ENCODE peak calls at places on chromosomes 11 and 22, in eight cellular contexts. One of them, this sample, is unnamed.

GRCh38 chr22:39984750-39985149 is 10.0 kb upstream of the FAM83F start:
- DNase-seq in tibial artery: no peak
- DNase-seq in esophagus squamous epithelium: no peak
- DNase-seq in right cardiac atrium: no peak
- DNase-seq in uterus: no peak
- DNase-seq in lung: no peak
- DNase-seq in bronchial epithelial cell: no peak
- DNase-seq in ovary: no peak
- DNase-seq in this sample: no peak

GRCh38 chr22:27152883-27153282 is 495.5 kb downstream of the MIAT start:
- DNase-seq in tibial artery: no peak
- DNase-seq in esophagus squamous epithelium: no peak
- DNase-seq in right cardiac atrium: no peak
- DNase-seq in uterus: no peak
- DNase-seq in lung: no peak
- DNase-seq in bronchial epithelial cell: no peak
- DNase-seq in ovary: no peak
- DNase-seq in this sample: no peak

GRCh38 chr11:71185411-71185810 is 67.0 kb downstream of the SHANK2 start:
- DNase-seq in tibial artery: no peak
- DNase-seq in esophagus squamous epithelium: no peak
- DNase-seq in right cardiac atrium: no peak
- DNase-seq in uterus: no peak
- DNase-seq in lung: no peak
- DNase-seq in bronchial epithelial cell: no peak
- DNase-seq in ovary: no peak
- DNase-seq in this sample: no peak

GRCh38 chr22:38032681-38033521 is 24.3 kb upstream of the PICK1 start:
- DNase-seq in tibial artery: no peak
- DNase-seq in esophagus squamous epithelium: no peak
- DNase-seq in right cardiac atrium: peak; percentile 47
- DNase-seq in uterus: peak; percentile 60
- DNase-seq in lung: no peak
- DNase-seq in bronchial epithelial cell: peak; percentile 44
- DNase-seq in ovary: no peak
- DNase-seq in this sample: peak; percentile 35

GRCh38 chr11:10414659-10415058 is 40.4 kb upstream of the AMPD3 start:
- DNase-seq in tibial artery: peak; percentile 82
- DNase-seq in esophagus squamous epithelium: no peak
- DNase-seq in right cardiac atrium: peak; percentile 80
- DNase-seq in uterus: peak; percentile 37
- DNase-seq in lung: no peak
- DNase-seq in bronchial epithelial cell: no peak
- DNase-seq in ovary: no peak
- DNase-seq in this sample: no peak

GRCh38 chr11:124597661-124598060 is 13.6 kb upstream of the PANX3 start:
- DNase-seq in tibial artery: no peak
- DNase-seq in esophagus squamous epithelium: no peak
- DNase-seq in right cardiac atrium: no peak
- DNase-seq in uterus: no peak
- DNase-seq in lung: no peak
- DNase-seq in bronchial epithelial cell: no peak
- DNase-seq in ovary: no peak
- DNase-seq in this sample: no peak

GRCh38 chr11:116073854-116074837 is 569.9 kb upstream of the CADM1 start:
- DNase-seq in tibial artery: no peak
- DNase-seq in esophagus squamous epithelium: no peak
- DNase-seq in right cardiac atrium: peak; percentile 51
- DNase-seq in uterus: peak; percentile 31
- DNase-seq in lung: no peak
- DNase-seq in bronchial epithelial cell: peak; percentile 4
- DNase-seq in ovary: no peak
- DNase-seq in this sample: no peak

GRCh38 chr11:97742717-97743116 is 1278.0 kb upstream of the CNTN5 start:
- DNase-seq in tibial artery: no peak
- DNase-seq in esophagus squamous epithelium: no peak
- DNase-seq in right cardiac atrium: no peak
- DNase-seq in uterus: no peak
- DNase-seq in lung: no peak
- DNase-seq in bronchial epithelial cell: no peak
- DNase-seq in ovary: no peak
- DNase-seq in this sample: no peak

DNA sequence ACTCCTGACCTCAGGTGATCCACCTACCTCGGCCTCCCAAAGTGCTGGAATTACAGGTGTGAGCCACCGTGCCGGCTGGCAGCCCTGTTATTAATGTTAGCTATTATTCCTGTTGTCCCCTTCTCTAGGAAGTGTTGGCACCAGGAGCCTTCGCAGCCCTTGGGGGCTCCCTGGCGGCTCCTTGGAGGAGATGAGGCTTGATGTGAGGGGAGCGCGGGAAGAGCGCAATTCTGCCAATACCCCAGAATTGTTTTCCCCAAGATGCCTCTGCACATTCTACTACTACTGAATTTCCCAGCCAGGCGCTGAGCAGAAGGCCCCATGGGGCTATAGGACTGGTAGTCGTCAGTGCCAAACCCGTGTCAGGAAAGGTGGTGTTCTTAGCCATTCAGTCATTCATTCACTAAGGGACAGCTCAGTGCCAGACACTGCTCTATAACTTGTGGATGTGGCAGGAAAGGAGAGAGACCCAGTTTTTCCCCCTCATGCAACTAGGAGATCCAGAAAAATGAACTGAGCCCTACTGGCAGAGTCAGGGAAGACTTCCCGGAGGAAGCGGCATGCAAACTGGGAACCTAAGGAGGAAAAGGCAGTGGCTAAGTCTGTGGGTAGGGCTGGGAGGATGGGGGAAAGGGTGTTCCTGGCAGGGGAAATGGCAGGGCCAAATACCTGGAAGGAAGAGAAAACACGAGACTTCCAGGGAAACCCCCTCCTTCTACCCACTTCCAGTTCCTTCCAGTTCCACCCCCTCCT is 3.5 kb downstream of the FBLN1 start:
- DNase-seq in tibial artery: peak; percentile 44
- DNase-seq in esophagus squamous epithelium: no peak
- DNase-seq in right cardiac atrium: peak; percentile 54
- DNase-seq in uterus: no peak
- DNase-seq in lung: no peak
- DNase-seq in bronchial epithelial cell: no peak
- DNase-seq in ovary: no peak
- DNase-seq in this sample: no peak
- H3K4me3 ChIP-seq in tibial artery: peak overlapping the region; percentile 70
- H3K4me3 ChIP-seq in esophagus squamous epithelium: no peak overlapping the region
- H3K4me3 ChIP-seq in right cardiac atrium: no peak overlapping the region
- H3K4me3 ChIP-seq in uterus: no peak overlapping the region
- H3K4me3 ChIP-seq in lung: no peak overlapping the region
- H3K4me3 ChIP-seq in bronchial epithelial cell: no peak overlapping the region
- H3K4me3 ChIP-seq in ovary: no peak overlapping the region
- H3K4me3 ChIP-seq in this sample: peak overlapping the region; percentile 99

GRCh38 chr22:31821572-31821971 is 67.8 kb downstream of the DEPDC5 start:
- DNase-seq in tibial artery: no peak
- DNase-seq in esophagus squamous epithelium: no peak
- DNase-seq in right cardiac atrium: no peak
- DNase-seq in uterus: no peak
- DNase-seq in lung: no peak
- DNase-seq in bronchial epithelial cell: no peak
- DNase-seq in ovary: no peak
- DNase-seq in this sample: no peak
- H3K27me3 ChIP-seq in tibial artery: no peaks in the 10 kb centered on the region
- H3K27me3 ChIP-seq in esophagus squamous epithelium: no peaks in the 10 kb centered on the region
- H3K27me3 ChIP-seq in right cardiac atrium: no peaks in the 10 kb centered on the region
- H3K27me3 ChIP-seq in uterus: no peaks in the 10 kb centered on the region
- H3K27me3 ChIP-seq in lung: no peaks in the 10 kb centered on the region
- H3K27me3 ChIP-seq in bronchial epithelial cell: no peaks in the 10 kb centered on the region
- H3K27me3 ChIP-seq in ovary: no peaks in the 10 kb centered on the region
- H3K27me3 ChIP-seq in this sample: no peaks in the 10 kb centered on the region

GRCh38 chr22:42931421-42932196 is 74.5 kb upstream of the ARFGAP3 start:
- DNase-seq in tibial artery: no peak
- DNase-seq in esophagus squamous epithelium: no peak
- DNase-seq in right cardiac atrium: peak; percentile 31
- DNase-seq in uterus: no peak
- DNase-seq in lung: no peak
- DNase-seq in bronchial epithelial cell: no peak
- DNase-seq in ovary: no peak
- DNase-seq in this sample: no peak

GRCh38 chr22:42933783-42934144 is 76.7 kb upstream of the ARFGAP3 start:
- DNase-seq in tibial artery: no peak
- DNase-seq in esophagus squamous epithelium: no peak
- DNase-seq in right cardiac atrium: no peak
- DNase-seq in uterus: no peak
- DNase-seq in lung: no peak
- DNase-seq in bronchial epithelial cell: peak; percentile 91
- DNase-seq in ovary: no peak
- DNase-seq in this sample: peak; percentile 95

GRCh38 chr22:42932197-42932519 is 75.1 kb upstream of the ARFGAP3 start:
- DNase-seq in tibial artery: no peak
- DNase-seq in esophagus squamous epithelium: no peak
- DNase-seq in right cardiac atrium: peak; percentile 36
- DNase-seq in uterus: no peak
- DNase-seq in lung: no peak
- DNase-seq in bronchial epithelial cell: no peak
- DNase-seq in ovary: no peak
- DNase-seq in this sample: no peak

GRCh38 chr22:42934338-42934737 is 77.3 kb upstream of the ARFGAP3 start:
- DNase-seq in tibial artery: no peak
- DNase-seq in esophagus squamous epithelium: no peak
- DNase-seq in right cardiac atrium: no peak
- DNase-seq in uterus: no peak
- DNase-seq in lung: no peak
- DNase-seq in bronchial epithelial cell: no peak
- DNase-seq in ovary: peak; percentile 47
- DNase-seq in this sample: no peak

DNA sequence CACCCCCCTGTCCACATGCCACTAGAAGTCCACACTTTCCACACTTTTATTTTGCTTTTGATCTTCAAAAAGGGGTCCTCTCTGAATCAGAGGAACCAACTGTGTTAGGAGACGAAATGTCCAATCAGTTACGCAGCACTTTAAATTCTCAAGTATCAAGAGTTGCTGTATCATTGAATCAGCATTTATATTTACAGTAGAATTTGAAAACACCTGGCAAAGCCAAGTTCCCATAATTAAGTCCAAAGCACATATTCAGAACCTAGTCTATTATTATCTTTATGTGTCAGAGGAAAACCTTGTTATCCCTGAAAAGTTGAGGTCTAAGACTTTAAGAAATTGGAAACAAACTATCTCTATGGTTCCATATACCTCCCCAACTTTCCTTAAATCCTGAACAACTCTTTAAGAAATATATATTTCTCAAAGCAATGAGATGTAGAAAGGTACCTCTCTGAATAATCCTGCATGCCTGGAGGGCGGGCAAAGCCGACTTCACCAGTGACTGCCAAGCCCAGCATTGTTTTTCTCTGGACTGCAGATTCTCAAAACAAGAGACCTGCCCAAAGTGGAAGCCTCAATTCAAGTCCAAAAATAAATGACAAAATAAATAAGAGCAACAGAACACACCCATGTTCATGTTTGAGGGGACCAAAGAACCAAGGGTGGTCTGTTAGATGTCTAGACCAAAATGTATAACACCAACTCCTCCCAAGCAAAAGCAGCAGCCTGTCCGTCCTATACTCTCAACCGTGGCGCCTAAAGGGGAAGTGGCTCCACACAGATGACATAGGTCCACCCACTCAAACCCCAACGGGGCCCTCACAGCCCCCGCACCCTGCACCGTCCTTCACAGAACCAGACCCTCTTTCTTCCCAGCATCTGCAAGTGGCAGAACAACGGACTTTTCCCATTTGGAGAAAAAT is 76.0 kb upstream of the ARFGAP3 start:
- DNase-seq in tibial artery: no peak
- DNase-seq in esophagus squamous epithelium: no peak
- DNase-seq in right cardiac atrium: peak; percentile 64
- DNase-seq in uterus: no peak
- DNase-seq in lung: no peak
- DNase-seq in bronchial epithelial cell: no peak
- DNase-seq in ovary: no peak
- DNase-seq in this sample: no peak
- H3K4me3 ChIP-seq in tibial artery: peak overlapping the region; percentile 20
- H3K4me3 ChIP-seq in esophagus squamous epithelium: no peak overlapping the region
- H3K4me3 ChIP-seq in right cardiac atrium: no peak overlapping the region
- H3K4me3 ChIP-seq in uterus: no peak overlapping the region
- H3K4me3 ChIP-seq in lung: no peak overlapping the region
- H3K4me3 ChIP-seq in bronchial epithelial cell: no peak overlapping the region
- H3K4me3 ChIP-seq in ovary: no peak overlapping the region
- H3K4me3 ChIP-seq in this sample: no peak overlapping the region

DNA sequence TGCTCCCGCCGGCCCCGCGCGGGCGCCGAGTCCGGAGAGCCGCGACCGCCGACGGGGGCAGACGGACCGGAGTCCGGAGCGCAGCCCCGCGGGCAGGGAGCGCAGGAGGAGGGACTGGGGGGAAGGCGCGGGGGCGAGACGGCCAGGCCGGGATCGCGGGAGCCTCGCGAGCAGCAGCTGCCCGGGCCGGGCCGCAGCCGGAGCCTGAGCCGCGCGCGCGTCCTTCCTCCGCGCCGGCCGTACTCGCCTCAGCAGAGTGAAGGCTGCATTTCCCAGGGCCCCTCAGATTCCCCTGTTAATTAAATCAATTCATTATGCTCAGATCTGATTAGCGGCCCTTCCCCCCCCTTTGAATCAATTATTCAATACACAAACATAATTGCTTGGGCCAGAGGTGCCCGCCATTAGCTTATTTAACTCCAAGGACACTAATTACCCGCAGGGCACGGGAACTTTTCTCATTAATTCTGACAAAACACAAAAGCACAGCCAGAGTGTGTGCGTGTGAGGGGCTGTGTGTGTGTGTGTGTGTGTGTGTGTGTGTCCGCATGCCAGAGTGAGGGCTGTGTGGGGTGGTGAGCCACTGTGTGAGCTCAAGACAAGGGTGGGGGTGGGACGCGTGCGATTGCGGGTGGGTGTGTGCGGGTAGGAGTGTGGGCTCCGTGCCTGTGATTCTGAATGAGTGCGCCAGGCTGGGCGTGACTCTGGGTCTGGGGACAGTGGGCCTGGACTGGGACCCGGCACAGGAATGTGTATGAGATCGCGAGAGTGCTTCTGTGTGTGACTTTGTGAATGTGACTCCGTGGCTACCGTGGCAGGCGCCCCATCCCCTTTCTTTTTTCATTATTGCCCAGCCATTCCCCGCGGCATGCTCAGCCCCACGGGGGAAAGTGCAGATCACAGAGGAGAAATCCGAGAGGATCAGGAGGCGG is 5.1 kb upstream of the LMO1 start:
- DNase-seq in tibial artery: peak; percentile 46
- DNase-seq in esophagus squamous epithelium: no peak
- DNase-seq in right cardiac atrium: no peak
- DNase-seq in uterus: peak; percentile 11
- DNase-seq in lung: no peak
- DNase-seq in bronchial epithelial cell: no peak
- DNase-seq in ovary: peak; percentile 39
- DNase-seq in this sample: no peak
- H3K27me3 ChIP-seq in tibial artery: no peaks in the 10 kb centered on the region
- H3K27me3 ChIP-seq in esophagus squamous epithelium: no peaks in the 10 kb centered on the region
- H3K27me3 ChIP-seq in right cardiac atrium: no peaks in the 10 kb centered on the region
- H3K27me3 ChIP-seq in uterus: peaks cover 26% of the 10 kb centered on the region
- H3K27me3 ChIP-seq in lung: peaks cover 36% of the 10 kb centered on the region
- H3K27me3 ChIP-seq in bronchial epithelial cell: peaks cover 27% of the 10 kb centered on the region
- H3K27me3 ChIP-seq in ovary: no peaks in the 10 kb centered on the region
- H3K27me3 ChIP-seq in this sample: peaks cover 51% of the 10 kb centered on the region

GRCh38 chr11:32830796-32831195 is 1.1 kb downstream of the PRRG4 start:
- DNase-seq in tibial artery: no peak
- DNase-seq in esophagus squamous epithelium: no peak
- DNase-seq in right cardiac atrium: no peak
- DNase-seq in uterus: no peak
- DNase-seq in lung: no peak
- DNase-seq in bronchial epithelial cell: peak; percentile 63
- DNase-seq in ovary: no peak
- DNase-seq in this sample: no peak
- H3K4me3 ChIP-seq in tibial artery: no peak overlapping the region
- H3K4me3 ChIP-seq in esophagus squamous epithelium: peak overlapping the region; percentile 85
- H3K4me3 ChIP-seq in right cardiac atrium: no peak overlapping the region
- H3K4me3 ChIP-seq in uterus: no peak overlapping the region
- H3K4me3 ChIP-seq in lung: no peak overlapping the region
- H3K4me3 ChIP-seq in bronchial epithelial cell: peak overlapping the region; percentile 56
- H3K4me3 ChIP-seq in ovary: no peak overlapping the region
- H3K4me3 ChIP-seq in this sample: no peak overlapping the region

This sample was measured in BJ.